ENCODE peak calls at places on chromosomes 12 and 14, in eight cellular contexts. A is left ventricle myocardium inferior, K is iPS DF 6.9, O is thoracic aorta, V is neural progenitor cell, P is tibial artery, H is fibroblast of lung, N is uterus. G is an unnamed sample.

GRCh38 chr14:105847400-105847799 is 321.0 kb downstream of the TMEM121 start:
- DNase-seq in A (no peak), K (no peak), O (no peak), V (no peak), P (no peak), H (no peak), N (no peak), G (no peak)

GRCh38 chr14:57189070-57189469 is 79.6 kb downstream of the EXOC5 start:
- DNase-seq in A (no peak), K (no peak), O (no peak), V (peak; percentile 54), P (no peak), H (peak; percentile 3), N (no peak), G (no peak)

GRCh38 chr12:58346032-58346632 is 404.8 kb downstream of the ATP23 start:
- DNase-seq in A (no peak), K (no peak), O (no peak), V (peak; percentile 36), P (no peak), H (peak; percentile 49), N (no peak), G (no peak)

GRCh38 chr12:30047499-30048262 is 263.9 kb upstream of the TMTC1 start:
- DNase-seq in A (no peak), K (no peak), O (no peak), V (no peak), P (no peak), H (peak; percentile 74), N (no peak), G (no peak)

GRCh38 chr12:2360630-2361170 is 307.9 kb downstream of the CACNA1C start:
- DNase-seq in A (no peak), K (no peak), O (no peak), V (no peak), P (no peak), H (no peak), N (no peak), G (no peak)

GRCh38 chr14:95635051-95635450 is 51.2 kb upstream of the TCL1B start:
- DNase-seq in A (no peak), K (no peak), O (no peak), V (no peak), P (no peak), H (no peak), N (no peak), G (no peak)

GRCh38 chr12:105336411-105336810 is 5.9 kb downstream of the C12orf75 start:
- DNase-seq in A (no peak), K (no peak), O (no peak), V (no peak), P (no peak), H (no peak), N (no peak), G (no peak)

GRCh38 chr12:88291498-88292131 is 149.5 kb downstream of the TMTC3 start:
- DNase-seq in A (no peak), K (no peak), O (no peak), V (no peak), P (no peak), H (no peak), N (no peak), G (no peak)

GRCh38 chr12:119742700-119743099 is 74.8 kb downstream of the PRKAB1 start:
- DNase-seq in A (no peak), K (no peak), O (no peak), V (no peak), P (no peak), H (no peak), N (no peak), G (no peak)

GRCh38 chr14:64074961-64075619 is 219.1 kb downstream of the ESR2 start:
- DNase-seq in A (no peak), K (no peak), O (no peak), V (no peak), P (no peak), H (peak; percentile 64), N (no peak), G (no peak)
- H3K27ac ChIP-seq in A (no peak overlapping the region), K (no peak overlapping the region), O (no peak overlapping the region), V (peak overlapping the region; percentile 6), P (no peak overlapping the region), H (no peak overlapping the region), N (no peak overlapping the region), G (no peak overlapping the region)

GRCh38 chr14:97995571-97995970 is 1198.4 kb downstream of the VRK1 start:
- DNase-seq in A (no peak), K (no peak), O (no peak), V (no peak), P (no peak), H (no peak), N (no peak), G (no peak)

GRCh38 chr14:97993508-97994019 is 1196.4 kb downstream of the VRK1 start:
- DNase-seq in A (no peak), K (no peak), O (no peak), V (no peak), P (no peak), H (no peak), N (no peak), G (no peak)

GRCh38 chr14:97994020-97994531 is 1196.9 kb downstream of the VRK1 start:
- DNase-seq in A (no peak), K (no peak), O (no peak), V (no peak), P (no peak), H (no peak), N (no peak), G (peak; percentile 71)

DNA sequence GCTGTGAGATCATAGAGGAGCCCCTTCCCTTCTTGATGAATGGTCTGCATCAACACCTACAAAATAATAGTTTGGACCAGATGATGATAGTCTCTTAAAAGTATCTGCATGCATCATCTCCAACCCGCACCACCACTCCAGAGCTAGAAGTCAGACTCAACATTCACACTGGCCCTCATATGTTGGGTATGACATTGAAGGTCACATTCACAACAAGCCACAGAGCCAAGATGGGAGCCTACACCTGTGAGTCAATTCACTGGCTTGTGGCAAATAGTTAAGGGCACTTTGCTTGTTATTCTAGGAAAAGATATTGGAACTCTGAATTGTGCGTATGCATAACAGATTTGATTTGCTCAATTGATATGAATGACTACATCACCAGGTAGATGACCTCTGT is 1197.9 kb downstream of the VRK1 start:
- DNase-seq in A (no peak), K (no peak), O (no peak), V (no peak), P (no peak), H (no peak), N (no peak), G (no peak)
- H3K9me3 ChIP-seq in A (no peaks in the 10 kb centered on the region), K (no peaks in the 10 kb centered on the region), O (no peaks in the 10 kb centered on the region), V (no peaks in the 10 kb centered on the region), P (no peaks in the 10 kb centered on the region), H (no peaks in the 10 kb centered on the region), N (no peaks in the 10 kb centered on the region), G (no peaks in the 10 kb centered on the region)

GRCh38 chr14:71163842-71164500 is 256.7 kb downstream of the PCNX1 start:
- DNase-seq in A (no peak), K (no peak), O (no peak), V (no peak), P (no peak), H (no peak), N (no peak), G (no peak)
- H3K27ac ChIP-seq in A (no peak overlapping the region), K (no peak overlapping the region), O (no peak overlapping the region), V (no peak overlapping the region), P (no peak overlapping the region), H (no peak overlapping the region), N (no peak overlapping the region), G (no peak overlapping the region)

GRCh38 chr14:48319823-48320222 is 644.4 kb upstream of the MDGA2 start:
- DNase-seq in A (no peak), K (no peak), O (no peak), V (peak; percentile 52), P (no peak), H (no peak), N (no peak), G (no peak)
- H3K9me3 ChIP-seq in A (no peaks in the 10 kb centered on the region), K (no peaks in the 10 kb centered on the region), O (no peaks in the 10 kb centered on the region), V (no peaks in the 10 kb centered on the region), P (no peaks in the 10 kb centered on the region), H (no peaks in the 10 kb centered on the region), N (no peaks in the 10 kb centered on the region), G (no peaks in the 10 kb centered on the region)

GRCh38 chr12:117792471-117792870 is 176.3 kb downstream of the KSR2 start:
- DNase-seq in A (no peak), K (no peak), O (no peak), V (no peak), P (no peak), H (no peak), N (no peak), G (no peak)
- H3K27ac ChIP-seq in A (no peak overlapping the region), K (no peak overlapping the region), O (no peak overlapping the region), V (no peak overlapping the region), P (no peak overlapping the region), H (no peak overlapping the region), N (no peak overlapping the region), G (no peak overlapping the region)

DNA sequence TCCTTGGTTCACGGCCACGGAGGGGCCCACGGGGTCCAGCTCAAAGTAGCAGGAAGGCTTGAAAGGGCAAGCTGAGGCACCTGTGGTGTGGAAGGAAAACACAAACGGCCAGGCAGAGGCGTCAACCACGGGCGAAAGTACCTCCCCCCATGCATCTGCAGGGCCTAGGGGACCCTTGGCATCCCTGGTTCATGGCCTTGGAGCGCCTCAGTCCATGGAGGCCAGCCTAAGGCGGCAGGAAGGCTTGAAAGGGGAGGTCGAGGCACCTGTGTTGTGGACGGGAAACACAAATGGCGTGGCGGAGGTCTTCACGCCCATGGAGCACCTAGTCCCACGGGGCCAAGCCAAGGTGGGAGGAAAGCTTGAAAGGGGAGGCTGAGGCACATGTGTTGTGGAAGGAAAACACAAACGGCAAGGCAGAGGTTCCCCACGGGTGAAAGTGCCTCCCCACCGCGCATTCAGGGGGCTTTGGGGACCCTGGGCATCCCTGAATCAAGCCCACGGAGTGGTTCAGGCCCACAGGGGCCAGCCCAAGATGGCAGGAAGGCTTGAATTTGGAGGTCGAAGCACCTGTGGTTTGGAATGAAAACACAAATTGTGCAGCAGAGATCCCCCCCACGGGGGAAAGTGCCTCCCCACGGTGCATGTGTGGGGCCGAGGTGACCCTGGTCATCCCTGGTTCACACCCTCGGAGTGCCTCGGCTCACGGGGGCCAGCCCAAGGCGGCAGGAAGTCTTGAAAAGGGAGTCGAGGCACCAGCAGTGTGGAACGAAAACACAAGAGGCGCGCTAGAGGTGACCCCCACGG is 380.8 kb downstream of the ALG10 start:
- DNase-seq in A (peak; percentile 5), K (no peak), O (no peak), V (no peak), P (peak; percentile 51), H (no peak), N (peak; percentile 3), G (no peak)
- H3K9me3 ChIP-seq in A (peaks cover 96% of the 10 kb centered on the region), K (peaks cover 32% of the 10 kb centered on the region), O (peaks cover 36% of the 10 kb centered on the region), V (peaks cover 5% of the 10 kb centered on the region), P (peaks cover 51% of the 10 kb centered on the region), H (no peaks in the 10 kb centered on the region), N (no peaks in the 10 kb centered on the region), G (no peaks in the 10 kb centered on the region)

G was measured in CD4-positive, alpha-beta memory T cell.